ENCODE peak calls at places on chromosome 5, in eight cellular contexts. T, Z, W, N, J, E, Y and O are unnamed samples.

GRCh38 chr5:72651779-72652178 is 144.6 kb upstream of the ZNF366 start:
- DNase-seq in T (no peak), Z (no peak), W (no peak), N (no peak), J (no peak), E (no peak), Y (no peak), O (no peak)

GRCh38 chr5:93247126-93247525 is 333.9 kb downstream of the NR2F1-AS1 start:
- DNase-seq in T (no peak), Z (no peak), W (no peak), N (no peak), J (no peak), E (no peak), Y (no peak), O (no peak)

GRCh38 chr5:39102684-39103155 is 28.5 kb upstream of the RICTOR start:
- DNase-seq in T (no peak), Z (no peak), W (no peak), N (peak; percentile 42), J (no peak), E (no peak), Y (no peak), O (no peak)

GRCh38 chr5:148910686-148911361 is 84.4 kb downstream of the ADRB2 start:
- DNase-seq in T (no peak), Z (peak; percentile 69), W (no peak), N (peak; percentile 73), J (peak; percentile 69), E (no peak), Y (no peak), O (no peak)

GRCh38 chr5:74334434-74335364 is 305.8 kb downstream of the ENC1 start:
- DNase-seq in T (no peak), Z (no peak), W (no peak), N (no peak), J (no peak), E (no peak), Y (no peak), O (no peak)

GRCh38 chr5:160802567-160802966 is 49.4 kb downstream of the ATP10B start:
- DNase-seq in T (no peak), Z (no peak), W (no peak), N (no peak), J (peak; percentile 25), E (no peak), Y (no peak), O (no peak)

GRCh38 chr5:138953370-138954256 is 78.5 kb upstream of the LRRTM2 start:
- DNase-seq in T (peak; percentile 95), Z (peak; percentile 96), W (no peak), N (peak; percentile 75), J (peak; percentile 92), E (no peak), Y (peak; percentile 97), O (no peak)

GRCh38 chr5:90510438-90510837 is 18.9 kb downstream of the LYSMD3 start:
- DNase-seq in T (no peak), Z (no peak), W (no peak), N (no peak), J (no peak), E (no peak), Y (no peak), O (no peak)

GRCh38 chr5:33146916-33147315 is 293.8 kb upstream of the TARS1 start:
- DNase-seq in T (no peak), Z (no peak), W (no peak), N (no peak), J (no peak), E (no peak), Y (no peak), O (no peak)

GRCh38 chr5:40494631-40495030 is 185.1 kb upstream of the PTGER4 start:
- DNase-seq in T (no peak), Z (no peak), W (no peak), N (no peak), J (no peak), E (no peak), Y (no peak), O (no peak)

GRCh38 chr5:147321569-147321968 is 86.7 kb downstream of the STK32A start:
- DNase-seq in T (no peak), Z (no peak), W (no peak), N (no peak), J (no peak), E (no peak), Y (no peak), O (no peak)

GRCh38 chr5:121273818-121274433 is 577.8 kb upstream of the FTMT start:
- DNase-seq in T (no peak), Z (no peak), W (no peak), N (peak; percentile 70), J (no peak), E (no peak), Y (no peak), O (no peak)

GRCh38 chr5:179266291-179267070 is 78.8 kb downstream of the ADAMTS2 start:
- DNase-seq in T (no peak), Z (no peak), W (no peak), N (no peak), J (peak; percentile 79), E (no peak), Y (peak; percentile 27), O (peak; percentile 20)

GRCh38 chr5:9156282-9156681 is 389.6 kb downstream of the SEMA5A start:
- DNase-seq in T (peak; percentile 41), Z (no peak), W (peak; percentile 18), N (peak; percentile 63), J (peak; percentile 68), E (no peak), Y (peak; percentile 36), O (no peak)
- TF ChIP-seq CTCF in T (no peak), Z (peak; percentile 4), W (peak; percentile 62), N (peak; percentile 48), J (peak; percentile 21), E (no peak), Y (peak; percentile 48), O (no peak)

GRCh38 chr5:158152151-158152550 is 293.2 kb upstream of the CLINT1 start:
- DNase-seq in T (no peak), Z (no peak), W (no peak), N (no peak), J (no peak), E (no peak), Y (no peak), O (no peak)

GRCh38 chr5:158145827-158146226 is 286.9 kb upstream of the CLINT1 start:
- DNase-seq in T (no peak), Z (no peak), W (no peak), N (no peak), J (no peak), E (no peak), Y (no peak), O (no peak)

GRCh38 chr5:158142182-158142581 is 283.2 kb upstream of the CLINT1 start:
- DNase-seq in T (no peak), Z (no peak), W (no peak), N (no peak), J (no peak), E (no peak), Y (no peak), O (no peak)

DNA sequence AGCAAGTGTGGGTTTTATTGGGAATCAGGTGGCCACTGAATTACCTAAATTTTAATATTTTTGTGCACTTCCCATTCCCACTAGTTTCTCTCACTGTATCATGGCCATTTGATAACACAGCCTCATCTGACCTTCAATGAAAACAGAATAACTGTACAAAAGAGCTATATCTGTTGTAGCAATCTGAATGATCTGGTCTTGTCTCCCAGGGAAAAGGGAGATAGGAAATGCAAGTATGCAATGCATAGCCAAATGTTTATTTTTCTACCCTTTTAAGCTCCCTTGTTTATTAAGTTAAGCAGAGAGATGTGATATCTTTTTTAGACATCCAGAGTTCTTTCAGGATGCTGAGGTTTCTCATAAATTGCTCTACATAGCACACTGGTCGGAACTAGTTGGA is 288.3 kb upstream of the CLINT1 start:
- DNase-seq in T (no peak), Z (no peak), W (no peak), N (no peak), J (no peak), E (no peak), Y (no peak), O (no peak)
- TF ChIP-seq CTCF in T (no peak), Z (no peak), W (no peak), N (no peak), J (no peak), E (no peak), Y (no peak), O (no peak)

GRCh38 chr5:62268239-62268638 is 37.8 kb upstream of the KIF2A start:
- DNase-seq in T (no peak), Z (no peak), W (no peak), N (peak; percentile 31), J (no peak), E (no peak), Y (no peak), O (no peak)

GRCh38 chr5:62271370-62271769 is 34.6 kb upstream of the KIF2A start:
- DNase-seq in T (no peak), Z (no peak), W (no peak), N (no peak), J (no peak), E (no peak), Y (no peak), O (no peak)

GRCh38 chr5:62273691-62274090 is 32.3 kb upstream of the KIF2A start:
- DNase-seq in T (no peak), Z (no peak), W (no peak), N (no peak), J (no peak), E (no peak), Y (no peak), O (no peak)

GRCh38 chr5:62268792-62269191 is 37.2 kb upstream of the KIF2A start:
- DNase-seq in T (no peak), Z (no peak), W (no peak), N (no peak), J (no peak), E (no peak), Y (no peak), O (no peak)

GRCh38 chr5:62271870-62272269 is 34.1 kb upstream of the KIF2A start:
- DNase-seq in T (no peak), Z (no peak), W (no peak), N (no peak), J (no peak), E (no peak), Y (no peak), O (no peak)
- TF ChIP-seq CTCF in T (no peak), Z (no peak), W (no peak), N (no peak), J (no peak), E (no peak), Y (no peak), O (no peak)

DNA sequence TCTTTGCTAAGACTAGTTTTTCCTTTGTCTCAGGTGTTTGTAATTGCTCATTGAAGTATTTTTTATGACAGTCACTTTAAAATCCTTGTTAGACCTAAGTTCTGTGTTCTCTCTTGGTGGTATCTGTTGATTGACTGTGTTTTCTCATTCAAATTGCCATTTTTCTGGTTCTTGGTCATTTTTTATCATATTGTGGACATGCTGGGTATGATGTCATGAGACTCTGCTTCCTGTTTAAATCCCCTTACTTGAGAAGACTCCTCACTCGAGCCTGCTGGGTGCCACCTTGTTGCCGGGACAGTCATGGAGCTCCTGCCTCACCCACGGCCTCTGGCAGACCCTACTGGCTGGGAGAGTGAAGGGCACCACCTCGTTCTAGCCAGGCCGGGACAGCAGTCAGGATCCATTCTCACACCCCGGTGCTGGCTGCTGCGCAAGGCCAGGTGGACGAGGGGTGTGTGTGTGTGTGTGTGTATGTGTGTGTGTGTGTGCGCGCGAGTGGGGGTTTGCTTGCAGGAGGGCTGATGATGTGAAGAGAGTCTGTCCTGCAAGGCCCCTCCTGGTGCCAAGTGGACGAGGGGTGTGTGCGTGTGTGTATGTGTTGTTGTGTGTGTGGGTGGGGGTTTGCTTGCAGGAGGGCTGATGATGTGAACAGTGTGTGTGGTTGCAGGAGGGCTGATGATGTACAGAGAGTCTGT is 4.4 kb downstream of the CEP72 start:
- DNase-seq in T (peak; percentile 11), Z (peak; percentile 35), W (no peak), N (peak; percentile 6), J (no peak), E (no peak), Y (no peak), O (peak; percentile 3)
- TF ChIP-seq CTCF in T (no peak), Z (no peak), W (no peak), N (no peak), J (no peak), E (no peak), Y (no peak), O (no peak)